ENCODE peak calls at places on chromosomes 16 and 17, in nine cellular contexts. V is transverse colon, Y is K562, U is suprapubic skin, R is sigmoid colon, J is stomach, C is GM12878, L is esophagus muscularis mucosa, I is HepG2. B is an unnamed sample.
A peak's percentile ranks its signal among the peaks of the same experiment; 100 is the strongest.

GRCh38 chr17:38584350-38584925 is 21.3 kb downstream of the SRCIN1 start:
- DNase-seq in C (no peak), J (peak; percentile 79), V (peak; percentile 73), I (peak; percentile 41), R (peak; percentile 78), U (no peak), Y (peak; percentile 84), L (no peak), B (peak; percentile 75)

GRCh38 chr16:88329726-88330700 is 52.7 kb upstream of the ZNF469 start:
- DNase-seq in R (no peak), V (no peak), J (no peak), Y (no peak), L (no peak), U (no peak), C (no peak), I (no peak), B (no peak)

GRCh38 chr16:30060354-30061194 is 5.0 kb upstream of the ALDOA start:
- DNase-seq in C (no peak), J (no peak), U (no peak), V (no peak), R (no peak), I (no peak), L (no peak), Y (no peak), B (no peak)

GRCh38 chr16:3023415-3023668 is 400 bp downstream of the HCFC1R1 start:
- DNase-seq in I (no peak), C (no peak), V (no peak), U (no peak), J (no peak), R (no peak), Y (no peak), L (no peak), B (no peak)

GRCh38 chr17:20284018-20284417 is 183.3 kb downstream of the LGALS9B start:
- DNase-seq in Y (no peak), L (no peak), U (no peak), I (no peak), R (no peak), V (no peak), C (no peak), J (no peak), B (no peak)

GRCh38 chr17:58280480-58281217 is at the start of gene MPO:
- DNase-seq in V (no peak), I (no peak), U (no peak), C (no peak), Y (peak; percentile 4), L (no peak), J (no peak), R (no peak), B (no peak)

GRCh38 chr17:34390649-34391048 is 27.6 kb upstream of the CCL1 start:
- DNase-seq in V (no peak), L (no peak), U (no peak), I (no peak), J (no peak), Y (no peak), C (no peak), R (no peak), B (no peak)

GRCh38 chr17:19342611-19343255 is 19.8 kb downstream of the B9D1 start:
- DNase-seq in I (no peak), L (no peak), V (no peak), J (no peak), Y (no peak), U (no peak), R (peak; percentile 74), C (no peak), B (no peak)

GRCh38 chr17:65800655-65801054 is 239.2 kb upstream of the AXIN2 start:
- DNase-seq in L (no peak), R (no peak), I (no peak), V (no peak), U (no peak), C (no peak), J (no peak), Y (no peak), B (no peak)

GRCh38 chr16:83400234-83400633 is 407.5 kb upstream of the HSBP1 start:
- DNase-seq in I (no peak), L (no peak), V (no peak), U (no peak), R (no peak), Y (no peak), J (no peak), C (no peak), B (no peak)

GRCh38 chr17:59725691-59726090 is 18.2 kb downstream of the VMP1 start:
- DNase-seq in L (no peak), R (no peak), V (no peak), Y (no peak), I (peak; percentile 68), U (no peak), J (no peak), C (no peak), B (no peak)

GRCh38 chr16:65782537-65783290 is 583.8 kb upstream of the CDH5 start:
- DNase-seq in L (no peak), Y (no peak), V (no peak), U (no peak), R (no peak), C (no peak), J (no peak), I (no peak), B (no peak)
- TF ChIP-seq EP300 in L (no peak), Y (no peak), V (no peak), U (no peak), R (no peak), C (no peak), J (no peak), I (no peak), B (no peak)

DNA sequence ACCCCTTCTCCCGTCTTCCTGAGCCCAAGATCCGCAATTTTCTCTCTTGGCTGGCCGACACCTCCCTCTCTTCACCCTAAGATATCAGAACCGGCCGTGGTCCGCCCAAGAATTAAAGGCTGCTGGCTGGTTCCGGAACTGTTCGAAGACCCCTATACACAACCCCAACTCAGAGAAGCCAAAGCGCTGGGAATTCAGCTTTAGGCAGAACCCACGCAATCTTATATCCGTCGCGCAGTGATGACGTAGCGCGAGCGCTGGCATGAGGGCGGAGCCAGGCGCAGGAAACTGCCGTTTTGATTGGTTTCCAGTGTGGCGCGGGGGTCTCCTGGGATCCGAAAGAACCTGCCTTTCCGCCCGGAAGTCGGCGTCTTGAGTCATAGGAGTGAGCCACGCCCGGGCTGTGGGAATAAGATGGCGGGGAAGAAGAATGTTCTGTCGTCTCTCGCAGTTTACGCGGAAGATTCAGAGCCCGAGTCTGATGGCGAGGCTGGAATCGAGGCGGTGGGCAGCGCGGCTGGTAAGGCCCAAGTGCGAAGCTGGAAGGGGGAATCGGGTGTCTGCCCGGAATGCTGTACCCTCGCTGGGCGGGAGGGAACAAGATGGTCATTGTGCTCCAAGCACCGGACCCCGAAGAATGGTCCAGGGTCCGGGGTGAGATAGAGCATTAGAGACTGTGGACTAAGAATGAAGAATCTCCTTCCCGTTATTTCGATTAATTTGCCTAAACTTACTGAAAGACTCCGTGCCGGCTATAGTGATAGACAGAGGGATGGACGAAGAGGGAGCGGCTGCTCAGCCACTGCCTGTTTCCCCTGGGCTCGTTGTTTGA is at the start of the genes RECQL5 and SAP30BP:
- DNase-seq in V (peak; percentile 98), C (peak; percentile 90), U (peak; percentile 99), R (peak; percentile 99), J (peak; percentile 99), L (peak; percentile 100), Y (peak; percentile 95), I (peak; percentile 98), B (peak; percentile 93)
- TF ChIP-seq POLR2A in V (peak; percentile 92), C (peak; percentile 90), U (peak; percentile 84), R (peak; percentile 71), J (peak; percentile 55), L (peak; percentile 47), Y (peak; percentile 91), I (peak; percentile 82), B (peak; percentile 82)

DNA sequence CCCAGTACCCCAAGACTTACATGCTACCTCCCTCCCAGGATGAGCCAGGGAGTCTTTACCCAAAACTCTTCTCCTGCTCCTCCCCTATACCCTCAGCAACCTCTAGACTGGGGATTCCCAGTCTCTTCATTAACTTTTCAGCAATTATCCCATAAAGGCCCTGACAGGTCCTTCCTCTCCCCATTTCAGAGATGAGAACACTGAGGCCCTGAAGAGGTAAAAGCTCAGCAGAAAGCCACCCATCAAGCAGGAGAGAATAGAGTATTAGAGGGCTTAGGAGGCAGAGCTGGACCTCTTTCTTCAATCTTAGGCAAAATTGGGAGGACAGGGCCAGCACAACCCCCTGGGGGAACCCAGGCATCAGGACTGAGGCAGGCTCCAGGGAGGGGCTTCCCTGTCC is 5.9 kb upstream of the SP6 start:
- DNase-seq in J (no peak), I (no peak), C (no peak), U (no peak), V (no peak), L (no peak), Y (no peak), R (no peak), B (no peak)
- TF ChIP-seq POLR2AphosphoS5 in J (no peak), I (no peak), C (no peak), U (no peak), V (no peak), L (no peak), Y (no peak), R (no peak), B (no peak)

GRCh38 chr17:6994666-6995246 is 1.1 kb upstream of the ALOX12 start:
- DNase-seq in V (no peak), L (no peak), I (no peak), C (no peak), U (no peak), J (no peak), R (no peak), Y (no peak), B (no peak)

GRCh38 chr17:6997171-6997570 is 1.3 kb downstream of the ALOX12 start:
- DNase-seq in Y (no peak), U (no peak), R (no peak), V (no peak), J (no peak), C (no peak), I (no peak), L (no peak), B (no peak)

GRCh38 chr17:6994118-6994598 is 1.7 kb upstream of the ALOX12 start:
- DNase-seq in C (no peak), Y (no peak), V (no peak), R (no peak), I (no peak), U (no peak), L (no peak), J (no peak), B (no peak)

GRCh38 chr17:6995500-6996255 is at the start of gene ALOX12:
- DNase-seq in U (no peak), Y (no peak), C (no peak), R (no peak), J (peak; percentile 49), I (no peak), L (no peak), V (no peak), B (peak; percentile 53)

DNA sequence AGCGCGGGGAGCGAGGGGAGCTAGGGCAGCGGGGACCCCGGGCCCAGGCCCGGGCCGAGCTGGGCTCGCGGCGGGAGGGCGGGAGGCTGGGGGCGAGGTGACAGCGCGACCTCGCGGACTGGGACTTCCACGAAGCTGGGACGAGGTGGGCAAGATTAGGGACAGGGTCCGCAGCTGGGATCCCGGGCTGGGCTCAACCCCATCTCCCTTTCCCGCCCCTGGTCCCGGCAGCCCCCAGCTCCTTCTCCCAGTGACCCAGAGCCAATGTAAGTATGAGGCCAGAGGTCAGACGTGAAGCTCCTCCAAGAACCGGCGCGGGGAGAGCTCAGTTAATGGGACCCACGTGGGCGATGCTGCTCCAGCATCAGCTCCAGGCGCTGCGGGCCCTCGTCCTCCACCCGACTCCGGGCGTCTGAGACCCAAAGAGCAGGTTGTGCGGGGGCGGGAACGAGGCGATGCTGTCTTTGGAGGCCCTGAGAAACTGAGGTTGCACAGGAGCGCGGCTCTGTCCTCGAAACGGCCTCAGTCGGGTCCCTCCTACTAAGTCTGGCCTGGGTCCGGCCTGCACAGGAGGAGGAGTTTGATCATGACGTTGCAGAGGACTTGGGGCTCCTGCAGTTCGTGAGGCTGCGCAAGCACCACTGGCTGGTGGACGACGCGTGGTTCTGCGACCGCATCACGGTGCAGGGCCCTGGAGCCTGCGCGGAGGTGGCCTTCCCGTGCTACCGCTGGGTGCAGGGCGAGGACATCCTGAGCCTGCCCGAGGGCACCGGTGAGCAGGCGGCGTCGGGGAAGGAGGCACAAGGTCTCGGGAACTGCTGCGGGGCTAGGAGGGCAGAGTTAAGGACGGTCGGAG is 635 bp downstream of the ALOX12 start:
- DNase-seq in C (no peak), L (no peak), Y (no peak), I (no peak), J (no peak), U (no peak), R (no peak), V (no peak), B (peak; percentile 74)
- TF ChIP-seq EP300 in C (no peak), L (no peak), Y (no peak), I (no peak), J (no peak), U (no peak), R (no peak), V (no peak), B (no peak)